ENCODE peak calls at places on chromosomes 6 and 20, in four cellular contexts. One of them, this sample, is unnamed.

GRCh38 chr6:139743629-139744028 is 369.2 kb upstream of the CITED2 start:
- DNase-seq in GM06990: no peak
- DNase-seq in CD4-positive, CD25-positive, alpha-beta regulatory T cell: no peak
- DNase-seq in neural progenitor cell: no peak
- DNase-seq in this sample: peak

GRCh38 chr20:20498081-20498861 is 130.4 kb downstream of the INSM1 start:
- DNase-seq in GM06990: no peak
- DNase-seq in neural progenitor cell: peak
- DNase-seq in CD4-positive, CD25-positive, alpha-beta regulatory T cell: no peak
- DNase-seq in this sample: no peak

GRCh38 chr20:23129891-23130621 is 43.9 kb upstream of the CD93 start:
- DNase-seq in CD4-positive, CD25-positive, alpha-beta regulatory T cell: no peak
- DNase-seq in GM06990: no peak
- DNase-seq in neural progenitor cell: no peak
- DNase-seq in this sample: no peak

GRCh38 chr6:149043476-149044130 is 273.9 kb upstream of the TAB2 start:
- DNase-seq in neural progenitor cell: peak
- DNase-seq in CD4-positive, CD25-positive, alpha-beta regulatory T cell: no peak
- DNase-seq in GM06990: no peak
- DNase-seq in this sample: no peak

GRCh38 chr6:44925100-44925739 is 402.9 kb upstream of the RUNX2 start:
- DNase-seq in CD4-positive, CD25-positive, alpha-beta regulatory T cell: peak
- DNase-seq in neural progenitor cell: no peak
- DNase-seq in GM06990: peak
- DNase-seq in this sample: no peak

GRCh38 chr6:146361367-146361924 is 182.2 kb upstream of the RAB32 start:
- DNase-seq in GM06990: no peak
- DNase-seq in neural progenitor cell: no peak
- DNase-seq in CD4-positive, CD25-positive, alpha-beta regulatory T cell: no peak
- DNase-seq in this sample: peak

GRCh38 chr20:39676857-39677351 is 714.8 kb downstream of the DHX35 start:
- DNase-seq in GM06990: no peak
- DNase-seq in neural progenitor cell: peak
- DNase-seq in CD4-positive, CD25-positive, alpha-beta regulatory T cell: no peak
- DNase-seq in this sample: no peak

GRCh38 chr20:57414867-57415592 is 23.8 kb downstream of the RBM38 start:
- DNase-seq in CD4-positive, CD25-positive, alpha-beta regulatory T cell: no peak
- DNase-seq in GM06990: no peak
- DNase-seq in neural progenitor cell: no peak
- DNase-seq in this sample: no peak

GRCh38 chr20:19460386-19460785 is 247.9 kb downstream of the SLC24A3 start:
- DNase-seq in neural progenitor cell: no peak
- DNase-seq in CD4-positive, CD25-positive, alpha-beta regulatory T cell: no peak
- DNase-seq in GM06990: no peak
- DNase-seq in this sample: peak

GRCh38 chr20:56187791-56188190 is 60.7 kb upstream of the MC3R start:
- DNase-seq in neural progenitor cell: peak
- DNase-seq in GM06990: no peak
- DNase-seq in CD4-positive, CD25-positive, alpha-beta regulatory T cell: no peak
- DNase-seq in this sample: no peak

GRCh38 chr6:33745558-33745957 is 1.1 kb downstream of the IP6K3 start:
- DNase-seq in GM06990: no peak
- DNase-seq in neural progenitor cell: no peak
- DNase-seq in CD4-positive, CD25-positive, alpha-beta regulatory T cell: no peak
- DNase-seq in this sample: no peak
- H3K4me3 ChIP-seq in GM06990: no peak
- H3K4me3 ChIP-seq in neural progenitor cell: no peak
- H3K4me3 ChIP-seq in CD4-positive, CD25-positive, alpha-beta regulatory T cell: no peak
- H3K4me3 ChIP-seq in this sample: peak

GRCh38 chr6:136551103-136551502 is 881 bp upstream of the MAP7 start:
- DNase-seq in neural progenitor cell: peak
- DNase-seq in GM06990: no peak
- DNase-seq in CD4-positive, CD25-positive, alpha-beta regulatory T cell: no peak
- DNase-seq in this sample: no peak
- H3K4me3 ChIP-seq in neural progenitor cell: peak
- H3K4me3 ChIP-seq in GM06990: no peak
- H3K4me3 ChIP-seq in CD4-positive, CD25-positive, alpha-beta regulatory T cell: no peak
- H3K4me3 ChIP-seq in this sample: peak

DNA sequence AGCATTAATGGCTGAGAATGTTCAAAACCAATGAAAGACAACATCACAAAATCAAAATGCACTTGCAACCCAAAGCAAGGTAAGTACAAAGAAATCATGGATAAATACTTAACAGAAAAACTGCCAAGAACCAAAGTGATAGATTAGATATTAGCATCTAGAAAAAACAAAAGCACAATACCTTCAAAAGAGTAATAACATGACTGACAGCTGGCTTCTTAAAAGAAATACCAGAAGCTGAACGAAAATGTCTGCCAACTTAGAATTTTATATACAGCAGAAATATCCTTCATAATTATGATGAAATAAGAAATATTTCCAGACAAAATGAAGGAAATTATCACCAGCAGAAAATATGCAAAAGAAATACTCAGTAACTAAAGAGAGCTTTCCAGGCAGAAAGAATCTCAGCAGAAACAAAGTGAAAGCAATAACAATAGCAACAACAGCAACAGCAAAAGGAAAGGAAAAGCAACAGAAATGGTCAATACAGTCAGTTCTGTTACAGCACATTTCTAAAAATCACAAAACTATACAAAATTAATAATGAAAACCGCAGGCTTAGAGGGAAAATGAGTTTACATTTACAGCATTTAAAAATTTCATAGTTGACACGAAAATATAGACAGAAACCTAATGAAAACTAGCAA is 121.5 kb upstream of the MAN1A1 start:
- DNase-seq in neural progenitor cell: no peak
- DNase-seq in CD4-positive, CD25-positive, alpha-beta regulatory T cell: no peak
- DNase-seq in GM06990: peak
- DNase-seq in this sample: no peak
- H3K4me3 ChIP-seq in neural progenitor cell: no peak
- H3K4me3 ChIP-seq in CD4-positive, CD25-positive, alpha-beta regulatory T cell: peak
- H3K4me3 ChIP-seq in GM06990: peak
- H3K4me3 ChIP-seq in this sample: no peak

GRCh38 chr6:12293234-12293930 is 3.2 kb downstream of the EDN1 start:
- DNase-seq in GM06990: no peak
- DNase-seq in CD4-positive, CD25-positive, alpha-beta regulatory T cell: no peak
- DNase-seq in neural progenitor cell: no peak
- DNase-seq in this sample: no peak
- H3K4me3 ChIP-seq in GM06990: no peak
- H3K4me3 ChIP-seq in CD4-positive, CD25-positive, alpha-beta regulatory T cell: no peak
- H3K4me3 ChIP-seq in neural progenitor cell: no peak
- H3K4me3 ChIP-seq in this sample: no peak

GRCh38 chr6:6002809-6003333 is 3.9 kb downstream of the NRN1 start:
- DNase-seq in neural progenitor cell: peak
- DNase-seq in CD4-positive, CD25-positive, alpha-beta regulatory T cell: no peak
- DNase-seq in GM06990: no peak
- DNase-seq in this sample: no peak
- H3K4me3 ChIP-seq in neural progenitor cell: peak
- H3K4me3 ChIP-seq in CD4-positive, CD25-positive, alpha-beta regulatory T cell: no peak
- H3K4me3 ChIP-seq in GM06990: peak
- H3K4me3 ChIP-seq in this sample: peak

GRCh38 chr6:166309977-166310376 is 1.8 kb upstream of the PRR18 start:
- DNase-seq in neural progenitor cell: no peak
- DNase-seq in GM06990: no peak
- DNase-seq in CD4-positive, CD25-positive, alpha-beta regulatory T cell: no peak
- DNase-seq in this sample: no peak

GRCh38 chr6:166307082-166307980 is 861 bp downstream of the PRR18 start:
- DNase-seq in GM06990: peak
- DNase-seq in neural progenitor cell: peak
- DNase-seq in CD4-positive, CD25-positive, alpha-beta regulatory T cell: peak
- DNase-seq in this sample: no peak

GRCh38 chr6:166307981-166308768 is at the start of gene PRR18:
- DNase-seq in neural progenitor cell: peak
- DNase-seq in GM06990: peak
- DNase-seq in CD4-positive, CD25-positive, alpha-beta regulatory T cell: no peak
- DNase-seq in this sample: no peak

GRCh38 chr6:166310634-166311033 is 2.4 kb upstream of the PRR18 start:
- DNase-seq in GM06990: no peak
- DNase-seq in CD4-positive, CD25-positive, alpha-beta regulatory T cell: no peak
- DNase-seq in neural progenitor cell: no peak
- DNase-seq in this sample: no peak

GRCh38 chr6:166308769-166309589 is 787 bp upstream of the PRR18 start:
- DNase-seq in CD4-positive, CD25-positive, alpha-beta regulatory T cell: no peak
- DNase-seq in GM06990: no peak
- DNase-seq in neural progenitor cell: peak
- DNase-seq in this sample: no peak
- H3K4me3 ChIP-seq in CD4-positive, CD25-positive, alpha-beta regulatory T cell: no peak
- H3K4me3 ChIP-seq in GM06990: peak
- H3K4me3 ChIP-seq in neural progenitor cell: peak
- H3K4me3 ChIP-seq in this sample: no peak

GRCh38 chr6:14620522-14620921 is 502.9 kb downstream of the CD83 start:
- DNase-seq in neural progenitor cell: peak
- DNase-seq in GM06990: no peak
- DNase-seq in CD4-positive, CD25-positive, alpha-beta regulatory T cell: no peak
- DNase-seq in this sample: no peak

GRCh38 chr6:14621518-14621917 is 503.9 kb downstream of the CD83 start:
- DNase-seq in CD4-positive, CD25-positive, alpha-beta regulatory T cell: no peak
- DNase-seq in GM06990: no peak
- DNase-seq in neural progenitor cell: no peak
- DNase-seq in this sample: no peak

GRCh38 chr6:14618759-14619418 is 501.3 kb downstream of the CD83 start:
- DNase-seq in neural progenitor cell: no peak
- DNase-seq in GM06990: no peak
- DNase-seq in CD4-positive, CD25-positive, alpha-beta regulatory T cell: no peak
- DNase-seq in this sample: no peak

GRCh38 chr6:14622135-14622534 is 504.6 kb downstream of the CD83 start:
- DNase-seq in neural progenitor cell: no peak
- DNase-seq in CD4-positive, CD25-positive, alpha-beta regulatory T cell: no peak
- DNase-seq in GM06990: no peak
- DNase-seq in this sample: no peak

GRCh38 chr6:14619419-14619781 is 501.8 kb downstream of the CD83 start:
- DNase-seq in CD4-positive, CD25-positive, alpha-beta regulatory T cell: no peak
- DNase-seq in GM06990: no peak
- DNase-seq in neural progenitor cell: no peak
- DNase-seq in this sample: no peak
- H3K4me3 ChIP-seq in CD4-positive, CD25-positive, alpha-beta regulatory T cell: no peak
- H3K4me3 ChIP-seq in GM06990: no peak
- H3K4me3 ChIP-seq in neural progenitor cell: no peak
- H3K4me3 ChIP-seq in this sample: no peak

DNA sequence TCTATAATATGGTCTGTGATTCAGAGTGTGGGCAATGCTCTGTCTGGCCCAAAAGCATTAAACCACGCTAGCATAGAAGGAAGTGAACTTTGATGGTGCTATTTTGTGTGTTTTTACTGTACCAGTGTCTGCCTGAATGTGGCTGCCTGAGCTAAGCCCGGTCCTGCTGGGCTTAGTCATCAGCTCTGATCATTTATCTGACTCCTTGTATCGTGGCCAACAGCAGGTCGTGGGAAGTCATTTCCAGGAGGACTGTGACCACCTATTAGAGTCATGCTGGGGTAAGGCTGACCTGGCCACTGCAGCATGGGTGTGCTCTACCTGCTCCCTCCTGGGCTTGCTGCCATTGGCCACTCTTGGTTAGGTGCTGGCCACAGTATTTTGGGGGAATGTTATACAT is 239.1 kb upstream of the CEP162 start:
- DNase-seq in CD4-positive, CD25-positive, alpha-beta regulatory T cell: no peak
- DNase-seq in GM06990: no peak
- DNase-seq in neural progenitor cell: no peak
- DNase-seq in this sample: peak
- H3K4me3 ChIP-seq in CD4-positive, CD25-positive, alpha-beta regulatory T cell: no peak
- H3K4me3 ChIP-seq in GM06990: no peak
- H3K4me3 ChIP-seq in neural progenitor cell: no peak
- H3K4me3 ChIP-seq in this sample: no peak

GRCh38 chr6:46764961-46765360 is 18.2 kb downstream of the ANKRD66 start:
- DNase-seq in GM06990: no peak
- DNase-seq in CD4-positive, CD25-positive, alpha-beta regulatory T cell: no peak
- DNase-seq in neural progenitor cell: no peak
- DNase-seq in this sample: no peak
- H3K4me3 ChIP-seq in GM06990: no peak
- H3K4me3 ChIP-seq in CD4-positive, CD25-positive, alpha-beta regulatory T cell: no peak
- H3K4me3 ChIP-seq in neural progenitor cell: no peak
- H3K4me3 ChIP-seq in this sample: no peak

DNA sequence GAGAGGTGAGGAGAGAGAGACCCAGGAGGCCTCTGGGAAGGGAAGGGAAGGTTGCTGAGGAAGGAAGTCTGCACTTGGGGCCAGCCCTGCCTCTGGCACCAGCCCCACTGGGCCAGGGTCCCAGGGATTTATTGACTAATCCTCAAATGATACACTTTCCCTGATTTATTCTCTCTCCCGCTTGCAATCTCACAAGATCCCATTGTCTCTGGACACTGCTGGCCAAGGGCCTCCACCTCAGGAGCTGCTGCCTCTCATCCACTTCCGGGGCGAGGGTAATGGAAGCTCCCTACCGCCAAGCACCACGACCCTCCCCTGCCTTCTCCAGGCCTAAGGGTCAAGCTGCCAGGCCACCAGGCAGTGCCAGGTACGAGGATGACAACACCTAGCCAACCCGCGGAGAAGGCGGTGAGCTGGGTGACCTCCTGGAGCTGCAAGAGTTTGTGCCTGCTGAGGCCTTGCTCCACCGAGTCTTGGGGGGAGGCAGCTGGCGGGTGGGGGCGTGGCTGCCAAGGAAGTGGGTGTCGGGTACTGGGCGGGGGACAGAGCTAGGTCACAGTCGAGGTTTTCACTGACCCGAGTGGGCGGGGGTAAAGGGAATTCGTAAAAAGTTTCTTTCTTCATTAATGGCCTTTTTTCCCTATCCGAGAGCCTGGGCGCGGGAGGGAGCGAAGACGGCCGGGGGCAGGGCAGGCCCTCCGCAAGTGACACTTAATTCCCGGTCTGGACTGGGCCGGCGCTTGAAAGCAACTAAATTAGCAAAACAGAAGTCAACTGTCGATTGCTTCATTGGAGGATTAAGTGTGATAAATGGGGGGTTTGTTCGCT is 43.4 kb upstream of the FOXP4 start:
- DNase-seq in neural progenitor cell: peak
- DNase-seq in CD4-positive, CD25-positive, alpha-beta regulatory T cell: no peak
- DNase-seq in GM06990: no peak
- DNase-seq in this sample: no peak
- H3K4me3 ChIP-seq in neural progenitor cell: peak
- H3K4me3 ChIP-seq in CD4-positive, CD25-positive, alpha-beta regulatory T cell: no peak
- H3K4me3 ChIP-seq in GM06990: no peak
- H3K4me3 ChIP-seq in this sample: no peak